ENCODE peak calls at places on chromosomes 5 and 9, in eight cellular contexts. G is psoas muscle; A is activated CD8-positive, alpha-beta memory T cell treated with anti-CD3 and anti-CD28 coated beads, Interleukin-2, amount 50 U/mL, for 48 hours; O is C1 segment of cervical spinal cord; J is HuH-7.5; Y is HEK293T; M is naive B cell; U is dorsolateral prefrontal cortex. F is an unnamed sample.

GRCh38 chr9:124799274-124800006 is 22.5 kb downstream of the OLFML2A start:
- DNase-seq in G (no peak), A (no peak), O (no peak), J (no peak), Y (no peak), M (no peak), U (no peak), F (no peak)

GRCh38 chr9:87569008-87569908 is 71.6 kb downstream of the DAPK1 start:
- DNase-seq in G (no peak), A (no peak), O (no peak), J (peak), Y (no peak), M (no peak), U (no peak), F (no peak)

GRCh38 chr9:133939386-133939785 is 52.7 kb downstream of the VAV2 start:
- DNase-seq in G (no peak), A (no peak), O (no peak), J (no peak), Y (no peak), M (no peak), U (no peak), F (no peak)

GRCh38 chr5:152329191-152329590 is 75.9 kb downstream of the NMUR2 start:
- DNase-seq in G (no peak), A (no peak), O (no peak), J (no peak), Y (no peak), M (no peak), U (no peak), F (no peak)

GRCh38 chr9:105144076-105144475 is 100.4 kb upstream of the SLC44A1 start:
- DNase-seq in G (no peak), A (no peak), O (no peak), J (no peak), Y (no peak), M (no peak), U (no peak), F (no peak)

GRCh38 chr9:103078581-103078980 is 83.4 kb downstream of the CYLC2 start:
- DNase-seq in G (no peak), A (no peak), O (no peak), J (no peak), Y (no peak), M (no peak), U (no peak), F (no peak)

GRCh38 chr9:96047741-96048115 is 172.2 kb downstream of the ERCC6L2 start:
- DNase-seq in G (no peak), A (peak), O (no peak), J (no peak), Y (no peak), M (no peak), U (no peak), F (no peak)

GRCh38 chr5:134406390-134406789 is 5.3 kb downstream of the CDKN2AIPNL start:
- DNase-seq in G (no peak), A (no peak), O (no peak), J (no peak), Y (no peak), M (no peak), U (no peak), F (no peak)

GRCh38 chr9:125521462-125522327 is 185.3 kb downstream of the MAPKAP1 start:
- DNase-seq in G (no peak), A (no peak), O (no peak), J (no peak), Y (no peak), M (peak), U (no peak), F (no peak)

GRCh38 chr5:177399903-177400868 is at the start of gene PFN3:
- DNase-seq in G (no peak), A (no peak), O (no peak), J (no peak), Y (no peak), M (no peak), U (no peak), F (no peak)

GRCh38 chr9:120892748-120893584 is 16.0 kb upstream of the PHF19 start:
- DNase-seq in G (no peak), A (peak), O (no peak), J (no peak), Y (no peak), M (peak), U (no peak), F (no peak)

GRCh38 chr9:34701023-34701768 is 8.7 kb downstream of the CCL21 start:
- DNase-seq in G (peak), A (peak), O (peak), J (peak), Y (peak), M (peak), U (peak), F (peak)

GRCh38 chr5:156037151-156037909 is 289.6 kb upstream of the SGCD start:
- DNase-seq in G (no peak), A (no peak), O (no peak), J (no peak), Y (no peak), M (no peak), U (no peak), F (no peak)

GRCh38 chr5:143052967-143053682 is 282.9 kb downstream of the ARHGAP26 start:
- DNase-seq in G (no peak), A (no peak), O (no peak), J (no peak), Y (no peak), M (no peak), U (peak), F (no peak)

GRCh38 chr5:3678801-3679200 is 83.2 kb downstream of the IRX1 start:
- DNase-seq in G (no peak), A (no peak), O (no peak), J (no peak), Y (no peak), M (no peak), U (no peak), F (no peak)